ENCODE peak calls at places on chromosome 15, in nine cellular contexts. G, H, V, O, N, A, B, C and E are unnamed samples.

GRCh38 chr15:28269097-28269496 is 52.9 kb downstream of the HERC2 start:
- DNase-seq in O (no peak), B (no peak), G (no peak), A (no peak), C (no peak), V (no peak), H (no peak), N (no peak), E (no peak)

GRCh38 chr15:29449136-29449535 is 179.5 kb upstream of the NSMCE3 start:
- DNase-seq in O (peak), A (no peak), N (peak), G (no peak), V (no peak), C (no peak), H (peak), B (no peak), E (no peak)

GRCh38 chr15:99564221-99565030 is 1.4 kb upstream of the MEF2A start:
- DNase-seq in O (peak), A (peak), G (peak), N (peak), V (peak), B (peak), H (peak), C (peak), E (peak)

GRCh38 chr15:32905481-32905880 is 187.7 kb downstream of the GREM1 start:
- DNase-seq in A (no peak), V (no peak), B (no peak), G (no peak), H (no peak), O (no peak), N (no peak), C (no peak), E (no peak)

GRCh38 chr15:92451225-92451825 is 57.6 kb downstream of the ST8SIA2 start:
- DNase-seq in O (no peak), V (no peak), B (no peak), G (no peak), C (no peak), A (no peak), H (no peak), N (no peak), E (no peak)

GRCh38 chr15:45450468-45450867 is 72.1 kb downstream of the SLC30A4 start:
- DNase-seq in V (no peak), G (no peak), N (no peak), H (no peak), C (no peak), B (no peak), O (no peak), A (no peak), E (no peak)

GRCh38 chr15:78243491-78243941 is 9.2 kb upstream of the ACSBG1 start:
- DNase-seq in H (peak), O (peak), B (peak), V (no peak), N (peak), C (no peak), A (no peak), G (peak), E (no peak)

GRCh38 chr15:43526261-43526930 is 9.0 kb downstream of the MAP1A start:
- DNase-seq in A (no peak), O (no peak), C (no peak), N (no peak), B (no peak), G (no peak), H (no peak), V (no peak), E (no peak)

GRCh38 chr15:79185199-79185598 is 94.6 kb upstream of the RASGRF1 start:
- DNase-seq in G (no peak), A (no peak), C (no peak), N (peak), O (peak), B (no peak), H (peak), V (no peak), E (no peak)

GRCh38 chr15:60419752-60420151 is 22.0 kb upstream of the ANXA2 start:
- DNase-seq in A (no peak), V (no peak), G (no peak), N (no peak), H (no peak), B (no peak), O (no peak), C (no peak), E (no peak)

GRCh38 chr15:61916104-61916503 is 144.1 kb downstream of the VPS13C start:
- DNase-seq in A (no peak), C (no peak), N (no peak), B (no peak), V (no peak), G (no peak), O (no peak), H (no peak), E (no peak)

GRCh38 chr15:87348746-87349145 is 907.8 kb downstream of the NTRK3 start:
- DNase-seq in B (no peak), H (no peak), O (peak), G (no peak), C (no peak), N (no peak), V (no peak), A (no peak), E (no peak)

GRCh38 chr15:82763361-82764142 is 42.3 kb downstream of the FSD2 start:
- DNase-seq in G (no peak), N (no peak), O (peak), V (no peak), A (no peak), H (no peak), B (no peak), C (no peak), E (no peak)